ENCODE peak calls at places on chromosomes 11 and 22, in eight cellular contexts. V, A, B, H, X, Q, F and M are unnamed samples.

GRCh38 chr11:117199061-117199915 is at the start of gene TAGLN:
- DNase-seq in H (no peak), B (no peak), V (peak; percentile 67), F (no peak), A (no peak), X (no peak), Q (no peak), M (no peak)

GRCh38 chr11:111413849-111414248 is 34.8 kb upstream of the POU2AF1 start:
- DNase-seq in A (no peak), V (no peak), H (no peak), Q (peak; percentile 51), X (no peak), F (no peak), B (peak; percentile 35), M (no peak)

GRCh38 chr11:66218026-66218425 is 50.4 kb upstream of the RAB1B start:
- DNase-seq in H (no peak), X (no peak), B (no peak), A (no peak), V (no peak), F (no peak), Q (no peak), M (no peak)

GRCh38 chr22:46546466-46547178 is 9.2 kb upstream of the CELSR1 start:
- DNase-seq in A (no peak), Q (no peak), V (peak; percentile 83), B (no peak), X (no peak), F (no peak), H (no peak), M (no peak)

GRCh38 chr11:74877132-74877531 is 71.8 kb downstream of the XRRA1 start:
- DNase-seq in V (no peak), F (no peak), B (no peak), X (no peak), H (no peak), A (no peak), Q (no peak), M (peak; percentile 6)

GRCh38 chr22:42994917-42995562 is 19.9 kb downstream of the PACSIN2 start:
- DNase-seq in V (peak; percentile 65), Q (no peak), F (no peak), A (no peak), H (no peak), X (no peak), B (no peak), M (peak; percentile 62)

GRCh38 chr11:113394919-113395318 is 7.3 kb downstream of the ANKK1 start:
- DNase-seq in V (no peak), A (no peak), F (no peak), B (no peak), X (no peak), H (no peak), Q (no peak), M (no peak)

GRCh38 chr22:45163074-45163416 is 680 bp upstream of the NUP50 start:
- DNase-seq in A (no peak), H (no peak), B (no peak), Q (no peak), V (no peak), X (no peak), F (peak; percentile 33), M (peak; percentile 63)

GRCh38 chr11:87445002-87445401 is 407.3 kb downstream of the TMEM135 start:
- DNase-seq in A (no peak), H (no peak), V (no peak), B (no peak), X (no peak), F (no peak), Q (no peak), M (no peak)

GRCh38 chr11:46250071-46251052 is 27.1 kb upstream of the CREB3L1 start:
- DNase-seq in B (no peak), X (no peak), A (no peak), H (no peak), Q (no peak), V (no peak), F (no peak), M (no peak)

GRCh38 chr11:78020248-78020647 is 2.8 kb downstream of the KCTD14 start:
- DNase-seq in X (no peak), V (no peak), A (no peak), F (no peak), B (no peak), H (no peak), Q (no peak), M (no peak)

GRCh38 chr22:48943567-48944432 is 883.9 kb downstream of the BRD1 start:
- DNase-seq in V (no peak), F (no peak), Q (peak; percentile 28), B (no peak), A (no peak), H (no peak), X (peak; percentile 53), M (peak; percentile 25)

GRCh38 chr11:74000770-74001169 is 8.1 kb downstream of the UCP3 start:
- DNase-seq in A (no peak), X (no peak), Q (no peak), V (no peak), B (no peak), H (no peak), F (no peak), M (no peak)

GRCh38 chr22:24822471-24822870 is 16.5 kb downstream of the SGSM1 start:
- DNase-seq in F (no peak), X (no peak), V (no peak), Q (no peak), H (no peak), A (no peak), B (no peak), M (peak; percentile 48)

GRCh38 chr11:46277623-46278386 is at the start of gene CREB3L1:
- DNase-seq in X (no peak), V (peak; percentile 70), Q (no peak), B (no peak), F (peak; percentile 32), H (no peak), A (no peak), M (peak; percentile 30)